ENCODE peak calls at places on chromosomes 5 and 9, in four cellular contexts. X, P, E and M are unnamed samples.

GRCh38 chr5:66848749-66849641 is 252.8 kb downstream of the MAST4 start:
- DNase-seq in P (no peak), E (no peak), X (no peak), M (no peak)

GRCh38 chr9:22682536-22683392 is 236.1 kb downstream of the DMRTA1 start:
- DNase-seq in P (no peak), E (peak), X (no peak), M (peak)

GRCh38 chr5:154505567-154505966 is 27.5 kb upstream of the HAND1 start:
- DNase-seq in P (no peak), E (no peak), X (peak), M (no peak)

GRCh38 chr5:81505672-81506071 is 111.7 kb upstream of the ACOT12 start:
- DNase-seq in P (no peak), X (no peak), E (no peak), M (no peak)

GRCh38 chr5:10355071-10355889 is 1.8 kb downstream of the MARCHF6 start:
- DNase-seq in P (no peak), X (no peak), E (peak), M (no peak)

GRCh38 chr5:173320259-173320658 is 8.0 kb downstream of the STC2 start:
- DNase-seq in X (no peak), E (no peak), P (no peak), M (no peak)

GRCh38 chr9:121753802-121754654 is 102.6 kb downstream of the DAB2IP start:
- DNase-seq in P (no peak), X (no peak), E (no peak), M (no peak)

GRCh38 chr5:139843991-139844390 is 48.4 kb downstream of the PSD2 start:
- DNase-seq in P (no peak), E (no peak), X (no peak), M (no peak)

GRCh38 chr5:170444181-170444580 is 55.0 kb upstream of the KCNMB1 start:
- DNase-seq in P (no peak), X (no peak), E (no peak), M (no peak)

GRCh38 chr5:6525910-6526309 is 77.3 kb downstream of the UBE2QL1 start:
- DNase-seq in X (peak), E (peak), P (no peak), M (no peak)

GRCh38 chr5:156147948-156148285 is 179.0 kb upstream of the SGCD start:
- DNase-seq in E (no peak), P (no peak), X (no peak), M (no peak)

GRCh38 chr9:135536166-135536565 is 9.8 kb upstream of the OBP2A start:
- DNase-seq in P (no peak), X (no peak), E (peak), M (peak)

GRCh38 chr9:68595868-68596267 is 55.2 kb upstream of the TMEM252 start:
- DNase-seq in E (no peak), P (no peak), X (no peak), M (no peak)

GRCh38 chr9:30967484-30967883 is 1417.0 kb upstream of the ACO1 start:
- DNase-seq in E (no peak), X (no peak), P (no peak), M (no peak)

GRCh38 chr9:27117489-27118135 is 8.6 kb downstream of the TEK start:
- DNase-seq in X (no peak), E (no peak), P (no peak), M (no peak)

GRCh38 chr5:103891151-103891550 is 328.6 kb upstream of the NUDT12 start:
- DNase-seq in P (no peak), E (no peak), X (no peak), M (no peak)

GRCh38 chr9:6216951-6217350 is 1.3 kb downstream of the IL33 start:
- DNase-seq in E (no peak), P (no peak), X (no peak), M (no peak)